ENCODE peak calls at places on chromosomes 13 and 19, in six cellular contexts. One of them, this sample, is unnamed.
A peak's percentile ranks its signal among the peaks of the same experiment; 100 is the strongest.

GRCh38 chr13:67186985-67187569 is 43.1 kb downstream of the PCDH9 start:
- DNase-seq in IMR-90: no peak
- DNase-seq in cardiac muscle cell: no peak
- DNase-seq in mammary epithelial cell: no peak
- DNase-seq in CD8-positive, alpha-beta memory T cell: no peak
- DNase-seq in Peyer's patch: no peak
- DNase-seq in this sample: no peak

GRCh38 chr19:46601318-46602224 is at the start of gene CALM3:
- DNase-seq in Peyer's patch: peak; percentile 16
- DNase-seq in IMR-90: no peak
- DNase-seq in mammary epithelial cell: no peak
- DNase-seq in cardiac muscle cell: no peak
- DNase-seq in CD8-positive, alpha-beta memory T cell: no peak
- DNase-seq in this sample: no peak

GRCh38 chr19:49136771-49137171 is 17.4 kb downstream of the PPFIA3 start:
- DNase-seq in cardiac muscle cell: no peak
- DNase-seq in mammary epithelial cell: no peak
- DNase-seq in CD8-positive, alpha-beta memory T cell: no peak
- DNase-seq in IMR-90: peak; percentile 50
- DNase-seq in Peyer's patch: no peak
- DNase-seq in this sample: no peak

GRCh38 chr19:7083076-7083956 is 13.8 kb downstream of the ZNF557 start:
- DNase-seq in CD8-positive, alpha-beta memory T cell: no peak
- DNase-seq in cardiac muscle cell: no peak
- DNase-seq in IMR-90: peak; percentile 38
- DNase-seq in Peyer's patch: no peak
- DNase-seq in mammary epithelial cell: peak; percentile 16
- DNase-seq in this sample: no peak

GRCh38 chr19:47239610-47240296 is 8.8 kb upstream of the BBC3 start:
- DNase-seq in mammary epithelial cell: peak; percentile 25
- DNase-seq in IMR-90: peak; percentile 47
- DNase-seq in Peyer's patch: peak; percentile 41
- DNase-seq in CD8-positive, alpha-beta memory T cell: peak; percentile 71
- DNase-seq in cardiac muscle cell: peak; percentile 59
- DNase-seq in this sample: no peak

GRCh38 chr19:22422220-22422619 is at the start of gene ZNF98:
- DNase-seq in Peyer's patch: no peak
- DNase-seq in cardiac muscle cell: no peak
- DNase-seq in IMR-90: no peak
- DNase-seq in CD8-positive, alpha-beta memory T cell: no peak
- DNase-seq in mammary epithelial cell: no peak
- DNase-seq in this sample: no peak

GRCh38 chr19:11165486-11166030 is 10.0 kb upstream of the SPC24 start:
- DNase-seq in Peyer's patch: no peak
- DNase-seq in IMR-90: no peak
- DNase-seq in cardiac muscle cell: no peak
- DNase-seq in CD8-positive, alpha-beta memory T cell: no peak
- DNase-seq in mammary epithelial cell: no peak
- DNase-seq in this sample: no peak

GRCh38 chr13:37667631-37668161 is 69.1 kb upstream of the POSTN start:
- DNase-seq in CD8-positive, alpha-beta memory T cell: no peak
- DNase-seq in cardiac muscle cell: no peak
- DNase-seq in Peyer's patch: no peak
- DNase-seq in IMR-90: no peak
- DNase-seq in mammary epithelial cell: no peak
- DNase-seq in this sample: no peak

GRCh38 chr13:70162141-70162540 is 53.9 kb upstream of the KLHL1 start:
- DNase-seq in Peyer's patch: no peak
- DNase-seq in mammary epithelial cell: no peak
- DNase-seq in CD8-positive, alpha-beta memory T cell: no peak
- DNase-seq in IMR-90: no peak
- DNase-seq in cardiac muscle cell: peak; percentile 83
- DNase-seq in this sample: no peak

GRCh38 chr19:33064778-33065550 is at the start of gene RHPN2:
- DNase-seq in CD8-positive, alpha-beta memory T cell: peak; percentile 26
- DNase-seq in Peyer's patch: peak; percentile 36
- DNase-seq in cardiac muscle cell: peak; percentile 85
- DNase-seq in mammary epithelial cell: peak; percentile 63
- DNase-seq in IMR-90: peak; percentile 45
- DNase-seq in this sample: no peak

GRCh38 chr13:50123862-50124535 is 108.8 kb downstream of the KCNRG start:
- DNase-seq in mammary epithelial cell: peak; percentile 92
- DNase-seq in CD8-positive, alpha-beta memory T cell: peak; percentile 62
- DNase-seq in Peyer's patch: peak; percentile 78
- DNase-seq in IMR-90: peak; percentile 97
- DNase-seq in cardiac muscle cell: peak; percentile 89
- DNase-seq in this sample: no peak

GRCh38 chr13:33611016-33611805 is 206.7 kb upstream of the RFC3 start:
- DNase-seq in Peyer's patch: no peak
- DNase-seq in CD8-positive, alpha-beta memory T cell: no peak
- DNase-seq in mammary epithelial cell: no peak
- DNase-seq in IMR-90: peak; percentile 64
- DNase-seq in cardiac muscle cell: no peak
- DNase-seq in this sample: no peak

GRCh38 chr13:39417643-39418042 is 185.3 kb downstream of the LHFPL6 start:
- DNase-seq in CD8-positive, alpha-beta memory T cell: no peak
- DNase-seq in cardiac muscle cell: no peak
- DNase-seq in IMR-90: peak; percentile 72
- DNase-seq in mammary epithelial cell: peak; percentile 21
- DNase-seq in Peyer's patch: no peak
- DNase-seq in this sample: no peak

GRCh38 chr13:66341038-66341437 is 889.1 kb downstream of the PCDH9 start:
- DNase-seq in CD8-positive, alpha-beta memory T cell: no peak
- DNase-seq in cardiac muscle cell: no peak
- DNase-seq in IMR-90: no peak
- DNase-seq in Peyer's patch: no peak
- DNase-seq in mammary epithelial cell: no peak
- DNase-seq in this sample: no peak

GRCh38 chr19:3737487-3738205 is 23.8 kb downstream of the APBA3 start:
- DNase-seq in CD8-positive, alpha-beta memory T cell: no peak
- DNase-seq in mammary epithelial cell: no peak
- DNase-seq in cardiac muscle cell: no peak
- DNase-seq in IMR-90: no peak
- DNase-seq in Peyer's patch: no peak
- DNase-seq in this sample: no peak

GRCh38 chr19:5443723-5444122 is 11.5 kb upstream of the ZNRF4 start:
- DNase-seq in CD8-positive, alpha-beta memory T cell: no peak
- DNase-seq in mammary epithelial cell: no peak
- DNase-seq in Peyer's patch: no peak
- DNase-seq in cardiac muscle cell: no peak
- DNase-seq in IMR-90: no peak
- DNase-seq in this sample: no peak

GRCh38 chr13:77544365-77544764 is 8.9 kb downstream of the SCEL start:
- DNase-seq in IMR-90: no peak
- DNase-seq in Peyer's patch: no peak
- DNase-seq in CD8-positive, alpha-beta memory T cell: no peak
- DNase-seq in mammary epithelial cell: no peak
- DNase-seq in cardiac muscle cell: peak; percentile 14
- DNase-seq in this sample: no peak

GRCh38 chr13:39641645-39642044 is 13.8 kb upstream of the COG6 start:
- DNase-seq in IMR-90: no peak
- DNase-seq in mammary epithelial cell: no peak
- DNase-seq in CD8-positive, alpha-beta memory T cell: no peak
- DNase-seq in Peyer's patch: no peak
- DNase-seq in cardiac muscle cell: no peak
- DNase-seq in this sample: no peak

GRCh38 chr13:51823351-51823750 is 19.4 kb upstream of the DHRS12 start:
- DNase-seq in mammary epithelial cell: no peak
- DNase-seq in Peyer's patch: no peak
- DNase-seq in cardiac muscle cell: no peak
- DNase-seq in CD8-positive, alpha-beta memory T cell: no peak
- DNase-seq in IMR-90: no peak
- DNase-seq in this sample: no peak

GRCh38 chr19:46081928-46082727 is 41.3 kb upstream of the IGFL4 start:
- DNase-seq in Peyer's patch: no peak
- DNase-seq in IMR-90: peak; percentile 67
- DNase-seq in mammary epithelial cell: peak; percentile 61
- DNase-seq in cardiac muscle cell: peak; percentile 69
- DNase-seq in CD8-positive, alpha-beta memory T cell: no peak
- DNase-seq in this sample: peak; percentile 37

GRCh38 chr13:22938576-22938975 is 242.2 kb upstream of the SGCG start:
- DNase-seq in mammary epithelial cell: no peak
- DNase-seq in CD8-positive, alpha-beta memory T cell: no peak
- DNase-seq in Peyer's patch: no peak
- DNase-seq in IMR-90: no peak
- DNase-seq in cardiac muscle cell: no peak
- DNase-seq in this sample: no peak

GRCh38 chr19:15488489-15489226 is 9.4 kb upstream of the PGLYRP2 start:
- DNase-seq in Peyer's patch: no peak
- DNase-seq in mammary epithelial cell: no peak
- DNase-seq in IMR-90: no peak
- DNase-seq in cardiac muscle cell: no peak
- DNase-seq in CD8-positive, alpha-beta memory T cell: no peak
- DNase-seq in this sample: no peak

GRCh38 chr19:15487038-15487437 is 7.7 kb upstream of the PGLYRP2 start:
- DNase-seq in IMR-90: no peak
- DNase-seq in Peyer's patch: no peak
- DNase-seq in cardiac muscle cell: no peak
- DNase-seq in mammary epithelial cell: no peak
- DNase-seq in CD8-positive, alpha-beta memory T cell: no peak
- DNase-seq in this sample: no peak
- H3K27ac ChIP-seq in IMR-90: no peak overlapping the region
- H3K27ac ChIP-seq in Peyer's patch: no peak overlapping the region
- H3K27ac ChIP-seq in cardiac muscle cell: no peak overlapping the region
- H3K27ac ChIP-seq in mammary epithelial cell: no peak overlapping the region
- H3K27ac ChIP-seq in CD8-positive, alpha-beta memory T cell: no peak overlapping the region
- H3K27ac ChIP-seq in this sample: no peak overlapping the region

DNA sequence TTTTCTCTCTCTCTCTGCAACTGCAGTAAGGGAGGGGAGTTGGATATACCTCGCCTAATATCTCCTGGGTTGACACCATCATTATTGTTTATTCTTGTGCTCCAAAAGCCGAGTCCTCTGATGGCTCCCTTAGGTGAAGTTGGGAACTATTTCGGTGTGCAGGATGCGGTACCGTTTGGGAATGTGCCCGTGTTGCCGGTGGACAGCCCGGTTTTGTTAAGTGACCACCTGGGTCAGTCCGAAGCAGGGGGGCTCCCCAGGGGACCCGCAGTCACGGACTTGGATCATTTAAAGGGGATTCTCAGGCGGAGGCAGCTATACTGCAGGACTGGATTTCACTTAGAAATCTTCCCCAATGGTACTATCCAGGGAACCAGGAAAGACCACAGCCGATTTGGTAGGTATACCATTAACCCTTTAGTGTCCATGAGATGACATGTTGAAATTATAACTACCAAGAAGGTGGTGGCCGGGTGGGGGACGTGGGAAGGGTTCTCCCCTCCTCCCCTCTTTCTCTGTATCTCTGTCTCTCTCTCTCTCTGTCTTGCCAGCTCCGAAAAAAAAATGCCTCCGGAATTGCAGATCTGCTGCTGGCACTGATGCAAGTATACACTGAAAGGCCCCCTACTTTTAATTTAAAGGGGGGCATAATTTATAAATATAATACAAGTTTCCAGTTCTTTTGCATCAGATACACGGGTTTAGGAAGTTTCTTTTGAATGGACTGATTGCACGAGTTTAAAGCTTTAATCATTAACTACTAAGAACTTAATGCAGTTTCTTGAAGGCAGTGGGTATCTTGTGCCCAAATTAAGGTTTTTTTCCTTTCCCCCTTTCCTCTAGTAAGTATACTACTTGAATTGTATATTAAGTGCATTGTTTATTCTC is 1.2 kb downstream of the FGF9 start:
- DNase-seq in cardiac muscle cell: peak; percentile 16
- DNase-seq in mammary epithelial cell: no peak
- DNase-seq in IMR-90: no peak
- DNase-seq in Peyer's patch: no peak
- DNase-seq in CD8-positive, alpha-beta memory T cell: no peak
- DNase-seq in this sample: no peak
- H3K4me3 ChIP-seq in cardiac muscle cell: peak overlapping the region; percentile 73
- H3K4me3 ChIP-seq in mammary epithelial cell: no peak overlapping the region
- H3K4me3 ChIP-seq in IMR-90: peak overlapping the region; percentile 24
- H3K4me3 ChIP-seq in Peyer's patch: peak overlapping the region; percentile 47
- H3K4me3 ChIP-seq in CD8-positive, alpha-beta memory T cell: peak overlapping the region; percentile 98
- H3K4me3 ChIP-seq in this sample: no peak overlapping the region

GRCh38 chr19:57830071-57830602 is at the start of gene ZNF587B:
- DNase-seq in mammary epithelial cell: peak; percentile 42
- DNase-seq in IMR-90: peak; percentile 74
- DNase-seq in CD8-positive, alpha-beta memory T cell: peak; percentile 15
- DNase-seq in Peyer's patch: peak; percentile 27
- DNase-seq in cardiac muscle cell: peak; percentile 93
- DNase-seq in this sample: peak; percentile 93
- H3K27ac ChIP-seq in mammary epithelial cell: peak within 1 kb of the TSS; percentile 14
- H3K27ac ChIP-seq in IMR-90: peak within 1 kb of the TSS; percentile 44
- H3K27ac ChIP-seq in CD8-positive, alpha-beta memory T cell: no peak within 1 kb of the TSS
- H3K27ac ChIP-seq in Peyer's patch: no peak within 1 kb of the TSS
- H3K27ac ChIP-seq in cardiac muscle cell: peak within 1 kb of the TSS; percentile 99
- H3K27ac ChIP-seq in this sample: no peak within 1 kb of the TSS

GRCh38 chr13:57632276-57633140 is 964 bp downstream of the PCDH17 start:
- DNase-seq in mammary epithelial cell: no peak
- DNase-seq in Peyer's patch: no peak
- DNase-seq in CD8-positive, alpha-beta memory T cell: peak; percentile 9
- DNase-seq in cardiac muscle cell: peak; percentile 53
- DNase-seq in IMR-90: no peak
- DNase-seq in this sample: no peak

GRCh38 chr13:57633141-57633949 is 1.8 kb downstream of the PCDH17 start:
- DNase-seq in CD8-positive, alpha-beta memory T cell: no peak
- DNase-seq in Peyer's patch: no peak
- DNase-seq in cardiac muscle cell: peak; percentile 52
- DNase-seq in mammary epithelial cell: no peak
- DNase-seq in IMR-90: no peak
- DNase-seq in this sample: no peak

GRCh38 chr13:57635541-57635940 is 4.0 kb downstream of the PCDH17 start:
- DNase-seq in mammary epithelial cell: no peak
- DNase-seq in CD8-positive, alpha-beta memory T cell: no peak
- DNase-seq in Peyer's patch: no peak
- DNase-seq in cardiac muscle cell: no peak
- DNase-seq in IMR-90: no peak
- DNase-seq in this sample: no peak

GRCh38 chr13:57634829-57635165 is 3.3 kb downstream of the PCDH17 start:
- DNase-seq in mammary epithelial cell: no peak
- DNase-seq in cardiac muscle cell: no peak
- DNase-seq in Peyer's patch: no peak
- DNase-seq in CD8-positive, alpha-beta memory T cell: no peak
- DNase-seq in IMR-90: no peak
- DNase-seq in this sample: no peak

DNA sequence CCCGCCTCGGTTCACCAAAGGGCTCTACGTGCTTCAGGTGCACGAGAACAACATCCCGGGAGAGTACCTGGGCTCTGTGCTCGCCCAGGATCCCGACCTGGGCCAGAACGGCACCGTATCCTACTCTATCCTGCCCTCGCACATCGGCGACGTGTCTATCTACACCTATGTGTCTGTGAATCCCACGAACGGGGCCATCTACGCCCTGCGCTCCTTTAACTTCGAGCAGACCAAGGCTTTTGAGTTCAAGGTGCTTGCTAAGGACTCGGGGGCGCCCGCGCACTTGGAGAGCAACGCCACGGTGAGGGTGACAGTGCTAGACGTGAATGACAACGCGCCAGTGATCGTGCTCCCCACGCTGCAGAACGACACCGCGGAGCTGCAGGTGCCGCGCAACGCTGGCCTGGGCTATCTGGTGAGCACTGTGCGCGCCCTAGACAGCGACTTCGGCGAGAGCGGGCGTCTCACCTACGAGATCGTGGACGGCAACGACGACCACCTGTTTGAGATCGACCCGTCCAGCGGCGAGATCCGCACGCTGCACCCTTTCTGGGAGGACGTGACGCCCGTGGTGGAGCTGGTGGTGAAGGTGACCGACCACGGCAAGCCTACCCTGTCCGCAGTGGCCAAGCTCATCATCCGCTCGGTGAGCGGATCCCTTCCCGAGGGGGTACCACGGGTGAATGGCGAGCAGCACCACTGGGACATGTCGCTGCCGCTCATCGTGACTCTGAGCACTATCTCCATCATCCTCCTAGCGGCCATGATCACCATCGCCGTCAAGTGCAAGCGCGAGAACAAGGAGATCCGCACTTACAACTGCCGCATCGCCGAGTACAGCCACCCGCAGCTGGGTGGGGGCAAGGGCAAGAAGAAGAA is 2.6 kb downstream of the PCDH17 start:
- DNase-seq in Peyer's patch: no peak
- DNase-seq in mammary epithelial cell: no peak
- DNase-seq in cardiac muscle cell: no peak
- DNase-seq in IMR-90: no peak
- DNase-seq in CD8-positive, alpha-beta memory T cell: no peak
- DNase-seq in this sample: no peak
- H3K4me3 ChIP-seq in Peyer's patch: no peak overlapping the region
- H3K4me3 ChIP-seq in mammary epithelial cell: no peak overlapping the region
- H3K4me3 ChIP-seq in cardiac muscle cell: peak overlapping the region; percentile 20
- H3K4me3 ChIP-seq in IMR-90: no peak overlapping the region
- H3K4me3 ChIP-seq in CD8-positive, alpha-beta memory T cell: no peak overlapping the region
- H3K4me3 ChIP-seq in this sample: peak overlapping the region; percentile 34